ENCODE peak calls at places on chromosomes 13 and 19, in six cellular contexts. P, O, K, X, N and A are unnamed samples.

GRCh38 chr19:32646556-32646955 is 28.4 kb downstream of the ANKRD27 start:
- DNase-seq in O (no peak), N (no peak), X (no peak), K (no peak), P (no peak), A (no peak)

GRCh38 chr19:50651174-50651573 is 1.9 kb downstream of the C19orf81 start:
- DNase-seq in K (no peak), N (no peak), X (no peak), O (no peak), P (no peak), A (no peak)

GRCh38 chr19:1590641-1591397 is 1.8 kb downstream of the MBD3 start:
- DNase-seq in K (no peak), N (no peak), X (no peak), P (no peak), O (no peak), A (no peak)

GRCh38 chr13:76991432-76991795 is 467 bp upstream of the CLN5 start:
- DNase-seq in K (no peak), N (no peak), O (no peak), P (peak; percentile 67), X (no peak), A (peak; percentile 46)

GRCh38 chr13:20064128-20064527 is 96.7 kb downstream of the GJA3 start:
- DNase-seq in N (no peak), O (no peak), K (no peak), X (no peak), P (no peak), A (no peak)

GRCh38 chr13:23463631-23464030 is 30.1 kb upstream of the SACS start:
- DNase-seq in N (no peak), P (no peak), X (no peak), K (no peak), O (no peak), A (no peak)

GRCh38 chr19:2613507-2614295 is 88.8 kb downstream of the GNG7 start:
- DNase-seq in O (peak; percentile 91), P (peak; percentile 64), K (no peak), N (no peak), X (no peak), A (no peak)

GRCh38 chr13:32617112-32617511 is 30.9 kb downstream of the PDS5B start:
- DNase-seq in K (no peak), O (no peak), N (no peak), X (no peak), P (no peak), A (no peak)

GRCh38 chr13:77969299-77969698 is 50.7 kb upstream of the EDNRB start:
- DNase-seq in N (no peak), X (no peak), P (no peak), K (no peak), O (no peak), A (no peak)

GRCh38 chr13:31982540-31982939 is 49.0 kb upstream of the FRY start:
- DNase-seq in P (peak; percentile 62), O (no peak), X (peak; percentile 61), N (peak; percentile 81), K (no peak), A (peak; percentile 54)

GRCh38 chr13:24233351-24233901 is 72.9 kb downstream of the SPATA13 start:
- DNase-seq in P (no peak), O (no peak), X (no peak), K (peak; percentile 69), N (no peak), A (no peak)

GRCh38 chr19:7632340-7633203 is 947 bp downstream of the PCP2 start:
- DNase-seq in P (no peak), X (no peak), N (no peak), K (no peak), O (peak; percentile 74), A (no peak)

GRCh38 chr13:93903909-93904308 is 575.6 kb downstream of the DCT start:
- DNase-seq in O (no peak), X (no peak), P (no peak), K (no peak), N (no peak), A (no peak)

GRCh38 chr13:99383946-99384345 is 76.7 kb upstream of the GPR183 start:
- DNase-seq in K (no peak), P (no peak), N (peak; percentile 25), X (no peak), O (no peak), A (no peak)

GRCh38 chr19:17404015-17404414 is 1.4 kb downstream of the BST2 start:
- DNase-seq in N (no peak), K (no peak), X (no peak), P (no peak), O (no peak), A (no peak)

GRCh38 chr13:44317752-44318550 is 55.7 kb upstream of the SERP2 start:
- DNase-seq in P (no peak), O (no peak), N (no peak), K (no peak), X (no peak), A (no peak)

GRCh38 chr19:46209051-46209450 is 20.5 kb upstream of the IGFL1 start:
- DNase-seq in K (no peak), N (no peak), X (no peak), O (no peak), P (no peak), A (no peak)

GRCh38 chr19:28555317-28555716 is 657.6 kb downstream of the UQCRFS1 start:
- DNase-seq in P (no peak), N (no peak), X (no peak), K (no peak), O (no peak), A (no peak)

GRCh38 chr19:12095111-12095790 is 30.7 kb downstream of the ZNF844 start:
- DNase-seq in X (no peak), O (no peak), N (no peak), P (no peak), K (no peak), A (no peak)

GRCh38 chr13:46367622-46368327 is 19.3 kb downstream of the RUBCNL start:
- DNase-seq in P (no peak), N (no peak), X (no peak), O (no peak), K (no peak), A (no peak)

GRCh38 chr13:114151565-114152284 is 19.3 kb upstream of the RASA3 start:
- DNase-seq in P (peak; percentile 75), O (peak; percentile 80), N (no peak), K (no peak), X (no peak), A (peak; percentile 93)

GRCh38 chr13:23848639-23849282 is 40.4 kb downstream of the MIPEP start:
- DNase-seq in O (peak; percentile 44), P (no peak), N (no peak), K (no peak), X (no peak), A (no peak)

GRCh38 chr19:9065457-9066014 is 21.3 kb upstream of the OR1M1 start:
- DNase-seq in K (no peak), P (no peak), N (no peak), X (no peak), O (no peak), A (no peak)

GRCh38 chr13:76783798-76784197 is 102.4 kb downstream of the KCTD12 start:
- DNase-seq in X (no peak), P (no peak), O (no peak), K (no peak), N (no peak), A (no peak)

GRCh38 chr13:61727714-61728275 is 312.1 kb upstream of the PCDH20 start:
- DNase-seq in X (no peak), P (no peak), O (no peak), N (no peak), K (no peak), A (no peak)

GRCh38 chr19:19742773-19743172 is 9.9 kb upstream of the ZNF14 start:
- DNase-seq in X (no peak), K (no peak), N (no peak), O (peak; percentile 47), P (no peak), A (no peak)

GRCh38 chr13:93039131-93039530 is 187.5 kb upstream of the GPC6 start:
- DNase-seq in P (no peak), N (no peak), O (no peak), K (no peak), X (no peak), A (no peak)

GRCh38 chr19:2507109-2507508 is 31.2 kb downstream of the GADD45B start:
- DNase-seq in X (no peak), N (peak; percentile 75), O (no peak), P (no peak), K (no peak), A (peak; percentile 70)

GRCh38 chr13:110480161-110480560 is 81.4 kb downstream of the RAB20 start:
- DNase-seq in O (no peak), K (no peak), P (no peak), N (no peak), X (no peak), A (no peak)
- H3K36me3 ChIP-seq in O (no peaks in the 10 kb centered on the region), K (no peaks in the 10 kb centered on the region), P (peaks cover 48% of the 10 kb centered on the region), N (peaks cover 88% of the 10 kb centered on the region), X (peaks cover 44% of the 10 kb centered on the region), A (no peaks in the 10 kb centered on the region)

DNA sequence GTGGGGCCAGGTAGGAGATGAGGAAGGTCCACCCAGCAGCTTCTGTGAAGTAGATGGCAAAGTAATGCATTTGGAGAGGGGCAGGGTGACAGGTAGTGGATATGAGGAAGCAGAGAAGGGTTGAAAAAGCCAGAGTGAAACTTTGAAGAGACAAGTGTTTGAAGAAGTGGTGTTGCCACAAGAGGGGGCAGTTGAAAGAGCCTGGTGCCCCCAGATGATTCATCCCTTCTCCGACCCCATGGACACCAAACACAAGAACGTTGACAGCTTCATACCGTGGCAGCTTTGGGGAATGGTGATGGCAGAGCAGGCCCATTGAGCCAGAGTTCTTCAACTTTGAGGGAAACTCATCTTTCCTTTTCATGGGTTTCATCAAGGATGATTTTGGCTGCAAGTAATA is 19.9 kb downstream of the IFNL3 start:
- DNase-seq in P (no peak), O (no peak), N (no peak), K (no peak), X (no peak), A (no peak)
- TF ChIP-seq CTCF in P (no peak), O (no peak), N (no peak), K (no peak), X (no peak), A (no peak)

DNA sequence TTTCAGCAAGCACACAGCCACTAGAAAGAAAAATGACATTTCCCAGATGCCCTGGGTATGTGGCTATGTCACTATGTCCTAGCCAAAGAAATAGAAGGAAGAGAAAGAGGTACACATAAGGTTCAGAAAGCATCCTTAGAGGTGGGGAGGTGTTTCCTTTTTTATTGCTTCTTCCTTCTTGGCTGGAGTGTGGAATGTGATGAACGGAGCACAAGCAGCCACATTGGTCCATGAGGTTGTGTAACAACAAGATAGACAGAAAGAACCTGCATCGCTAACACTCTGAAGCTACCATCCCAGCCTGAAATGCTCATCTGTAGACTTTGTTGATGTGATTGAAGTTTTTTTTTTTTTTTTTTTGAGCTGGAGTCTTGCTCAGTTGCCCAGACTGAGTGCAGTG is 6.7 kb downstream of the SLC25A23 start:
- DNase-seq in K (no peak), O (no peak), X (no peak), P (no peak), N (no peak), A (no peak)
- H3K36me3 ChIP-seq in K (no peaks in the 10 kb centered on the region), O (no peaks in the 10 kb centered on the region), X (peaks cover 10% of the 10 kb centered on the region), P (peaks cover 74% of the 10 kb centered on the region), N (peaks cover 54% of the 10 kb centered on the region), A (peaks cover 8% of the 10 kb centered on the region)

DNA sequence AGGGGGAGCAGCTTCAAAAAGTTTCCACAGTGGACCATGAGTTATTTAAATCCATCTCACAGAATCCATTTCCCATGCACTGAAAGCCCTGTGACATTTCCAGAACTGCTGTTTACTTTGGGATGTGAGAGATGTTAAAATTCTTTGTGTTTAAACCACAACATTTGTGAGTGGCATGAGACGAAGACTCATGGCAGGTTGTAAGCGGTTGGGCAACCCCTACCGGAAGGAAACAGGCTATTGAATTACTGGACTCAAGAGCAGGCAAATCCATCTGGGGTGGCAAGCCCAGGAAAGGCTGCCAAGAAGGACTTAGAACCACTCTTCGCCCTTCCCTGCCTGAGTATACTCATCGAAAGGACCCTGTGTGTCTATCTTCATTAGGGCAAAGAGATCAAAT is 22.3 kb upstream of the CLDN10 start:
- DNase-seq in N (no peak), K (no peak), O (no peak), X (no peak), P (no peak), A (no peak)
- TF ChIP-seq CTCF in N (no peak), K (no peak), O (no peak), X (no peak), P (no peak), A (no peak)